ENCODE peak calls at places on chromosome 2, in nine cellular contexts. B is NT2/D1, C is right atrium auricular region, Y is mesendoderm, G is keratinocyte, D is GM23248, W is tibial artery, J is fibroblast of lung, E is colonic mucosa. S is an unnamed sample.
A peak's percentile ranks its signal among the peaks of the same experiment; 100 is the strongest.

GRCh38 chr2:71385008-71385407 is 53.4 kb downstream of the ZNF638 start:
- DNase-seq in B (no peak), C (no peak), Y (no peak), G (no peak), D (peak; percentile 77), W (no peak), J (peak; percentile 94), E (no peak), S (no peak)

GRCh38 chr2:98586466-98587140 is 21.7 kb downstream of the COA5 start:
- DNase-seq in B (no peak), C (peak; percentile 53), Y (peak; percentile 52), G (no peak), D (no peak), W (no peak), J (no peak), E (no peak), S (no peak)

GRCh38 chr2:159053186-159054031 is 85.0 kb downstream of the TANC1 start:
- DNase-seq in B (no peak), C (no peak), Y (no peak), G (no peak), D (peak; percentile 40), W (no peak), J (peak; percentile 96), E (no peak), S (no peak)

GRCh38 chr2:232386740-232387450 is 8.3 kb downstream of the ALPP start:
- DNase-seq in B (no peak), C (no peak), Y (peak; percentile 77), G (no peak), D (peak; percentile 15), W (no peak), J (no peak), E (no peak), S (peak; percentile 26)

GRCh38 chr2:69366-70344 is 23.4 kb upstream of the FAM110C start:
- DNase-seq in B (no peak), C (no peak), Y (peak; percentile 45), G (peak; percentile 49), D (no peak), W (no peak), J (no peak), E (peak; percentile 78), S (no peak)

GRCh38 chr2:237538001-237538720 is 28.2 kb upstream of the PRLH start:
- DNase-seq in B (no peak), C (no peak), Y (no peak), G (no peak), D (no peak), W (no peak), J (peak; percentile 4), E (no peak), S (no peak)

GRCh38 chr2:72117718-72118117 is 29.9 kb downstream of the CYP26B1 start:
- DNase-seq in B (no peak), C (no peak), Y (no peak), G (no peak), D (no peak), W (no peak), J (no peak), E (peak; percentile 6), S (no peak)

GRCh38 chr2:111634050-111634784 is 249.8 kb downstream of the ANAPC1 start:
- DNase-seq in B (no peak), C (no peak), Y (no peak), G (no peak), D (peak; percentile 7), W (no peak), J (peak; percentile 31), E (no peak), S (no peak)

GRCh38 chr2:45968946-45969584 is 317.6 kb downstream of the PRKCE start:
- DNase-seq in B (no peak), C (no peak), Y (no peak), G (no peak), D (peak; percentile 12), W (no peak), J (peak; percentile 43), E (no peak), S (no peak)

GRCh38 chr2:234834228-234834923 is 117.4 kb upstream of the SH3BP4 start:
- DNase-seq in B (no peak), C (no peak), Y (no peak), G (no peak), D (no peak), W (no peak), J (no peak), E (no peak), S (no peak)

GRCh38 chr2:176536739-176537138 is 267.5 kb downstream of the MTX2 start:
- DNase-seq in B (no peak), C (no peak), Y (no peak), G (no peak), D (peak; percentile 16), W (no peak), J (no peak), E (no peak), S (no peak)
- H3K4me1 ChIP-seq in B (no peaks in the 10 kb centered on the region), C (peaks cover 7% of the 10 kb centered on the region), Y (no peaks in the 10 kb centered on the region), G (peaks cover 4% of the 10 kb centered on the region), D (peaks cover 35% of the 10 kb centered on the region), W (no peaks in the 10 kb centered on the region), J (no peaks in the 10 kb centered on the region), E (no peaks in the 10 kb centered on the region), S (no peaks in the 10 kb centered on the region)

GRCh38 chr2:9261231-9261883 is 54.7 kb downstream of the ASAP2 start:
- DNase-seq in B (no peak), C (no peak), Y (peak; percentile 53), G (no peak), D (peak; percentile 77), W (peak; percentile 76), J (peak; percentile 68), E (no peak), S (no peak)

GRCh38 chr2:9258953-9259399 is 52.4 kb downstream of the ASAP2 start:
- DNase-seq in B (no peak), C (no peak), Y (no peak), G (no peak), D (peak; percentile 34), W (peak; percentile 59), J (peak; percentile 50), E (no peak), S (no peak)

GRCh38 chr2:9262671-9263171 is 56.1 kb downstream of the ASAP2 start:
- DNase-seq in B (no peak), C (no peak), Y (peak; percentile 36), G (no peak), D (peak; percentile 19), W (no peak), J (peak; percentile 43), E (no peak), S (no peak)

GRCh38 chr2:9258501-9258900 is 51.9 kb downstream of the ASAP2 start:
- DNase-seq in B (no peak), C (no peak), Y (no peak), G (no peak), D (no peak), W (no peak), J (peak; percentile 47), E (no peak), S (no peak)

GRCh38 chr2:9260411-9261037 is 53.9 kb downstream of the ASAP2 start:
- DNase-seq in B (no peak), C (no peak), Y (no peak), G (no peak), D (no peak), W (no peak), J (no peak), E (no peak), S (no peak)
- H3K4me1 ChIP-seq in B (peaks cover 11% of the 10 kb centered on the region), C (peaks cover 92% of the 10 kb centered on the region), Y (no peaks in the 10 kb centered on the region), G (peaks cover 13% of the 10 kb centered on the region), D (peaks cover 93% of the 10 kb centered on the region), W (peaks cover 76% of the 10 kb centered on the region), J (peaks cover 34% of the 10 kb centered on the region), E (peaks cover 11% of the 10 kb centered on the region), S (peaks cover 86% of the 10 kb centered on the region)

GRCh38 chr2:144441711-144442141 is 78.2 kb downstream of the ZEB2 start:
- DNase-seq in B (no peak), C (no peak), Y (no peak), G (no peak), D (no peak), W (no peak), J (no peak), E (no peak), S (no peak)
- H3K4me1 ChIP-seq in B (peaks cover 4% of the 10 kb centered on the region), C (peaks cover 64% of the 10 kb centered on the region), Y (peaks cover 17% of the 10 kb centered on the region), G (no peaks in the 10 kb centered on the region), D (peaks cover 19% of the 10 kb centered on the region), W (peaks cover 33% of the 10 kb centered on the region), J (no peaks in the 10 kb centered on the region), E (no peaks in the 10 kb centered on the region), S (peaks cover 29% of the 10 kb centered on the region)

GRCh38 chr2:241860184-241861078 is 1.7 kb upstream of the PDCD1 start:
- DNase-seq in B (no peak), C (no peak), Y (no peak), G (no peak), D (peak; percentile 24), W (no peak), J (no peak), E (no peak), S (peak; percentile 56)

GRCh38 chr2:241864168-241864896 is 5.2 kb upstream of the RTP5 start:
- DNase-seq in B (no peak), C (no peak), Y (no peak), G (no peak), D (no peak), W (no peak), J (no peak), E (no peak), S (no peak)

GRCh38 chr2:241861264-241861663 is 2.6 kb upstream of the PDCD1 start:
- DNase-seq in B (no peak), C (no peak), Y (no peak), G (no peak), D (no peak), W (no peak), J (no peak), E (no peak), S (no peak)

GRCh38 chr2:241863021-241863954 is 4.6 kb upstream of the PDCD1 start:
- DNase-seq in B (no peak), C (no peak), Y (no peak), G (no peak), D (peak; percentile 45), W (no peak), J (no peak), E (no peak), S (peak; percentile 87)

GRCh38 chr2:241862093-241862492 is 3.4 kb upstream of the PDCD1 start:
- DNase-seq in B (no peak), C (no peak), Y (no peak), G (no peak), D (no peak), W (no peak), J (no peak), E (no peak), S (peak; percentile 33)
- H3K4me1 ChIP-seq in B (peaks cover 23% of the 10 kb centered on the region), C (peaks cover 24% of the 10 kb centered on the region), Y (peaks cover 2% of the 10 kb centered on the region), G (peaks cover 5% of the 10 kb centered on the region), D (peaks cover 5% of the 10 kb centered on the region), W (peaks cover 22% of the 10 kb centered on the region), J (peaks cover 2% of the 10 kb centered on the region), E (peaks cover 3% of the 10 kb centered on the region), S (peaks cover 9% of the 10 kb centered on the region)

DNA sequence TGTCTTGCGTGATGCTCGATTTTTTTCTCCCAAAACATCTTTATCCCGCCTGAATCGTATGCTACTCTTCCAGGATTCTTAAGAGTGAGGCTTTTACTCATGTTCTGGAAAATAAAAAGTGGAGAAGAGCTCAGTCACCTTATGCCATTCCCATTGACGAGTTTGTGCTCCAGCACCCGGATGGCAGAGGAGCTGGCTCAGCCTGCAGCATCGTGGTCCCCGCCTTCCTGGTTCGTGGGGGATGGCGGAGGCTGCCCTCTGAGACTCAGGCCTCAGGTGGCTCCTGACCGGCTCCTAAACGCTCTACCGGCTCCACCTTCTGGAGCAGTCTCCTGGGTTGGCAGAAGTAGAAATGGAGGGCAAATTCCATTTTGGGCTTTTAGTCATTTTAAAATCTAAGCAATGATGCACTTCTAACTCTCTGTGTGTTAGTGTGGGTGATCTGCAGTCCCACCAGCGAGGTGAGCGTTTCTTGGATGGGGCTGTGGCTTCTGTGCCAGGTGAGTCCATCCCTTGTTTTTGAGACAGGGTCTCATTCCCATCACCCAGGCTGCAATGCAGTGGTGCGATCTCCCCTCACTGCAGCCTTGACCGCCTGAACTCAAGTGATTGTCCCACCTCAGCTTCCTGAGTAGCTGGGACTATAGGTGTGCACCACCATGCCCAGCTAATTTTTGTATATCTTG is 27.8 kb downstream of the RTP5 start:
- DNase-seq in B (no peak), C (no peak), Y (no peak), G (no peak), D (no peak), W (peak; percentile 11), J (no peak), E (no peak), S (peak; percentile 49)
- H3K4me1 ChIP-seq in B (peaks cover 15% of the 10 kb centered on the region), C (peaks cover 32% of the 10 kb centered on the region), Y (peaks cover 2% of the 10 kb centered on the region), G (peaks cover 45% of the 10 kb centered on the region), D (peaks cover 2% of the 10 kb centered on the region), W (peaks cover 30% of the 10 kb centered on the region), J (no peaks in the 10 kb centered on the region), E (no peaks in the 10 kb centered on the region), S (peaks cover 5% of the 10 kb centered on the region)

S was measured in upper lobe of left lung.